ENCODE peak calls at places on chromosomes 6 and 20, in four cellular contexts. One of them, this sample, is unnamed.

GRCh38 chr6:37669306-37669705 is 28.4 kb downstream of the MDGA1 start:
- DNase-seq in colonic mucosa: no peak
- DNase-seq in pancreas: no peak
- DNase-seq in caudate nucleus: no peak
- DNase-seq in this sample: no peak

GRCh38 chr6:93124226-93124625 is 295.1 kb downstream of the EPHA7 start:
- DNase-seq in colonic mucosa: no peak
- DNase-seq in pancreas: no peak
- DNase-seq in caudate nucleus: no peak
- DNase-seq in this sample: no peak

GRCh38 chr6:70846207-70846835 is 110.5 kb downstream of the B3GAT2 start:
- DNase-seq in colonic mucosa: no peak
- DNase-seq in pancreas: no peak
- DNase-seq in caudate nucleus: no peak
- DNase-seq in this sample: no peak

GRCh38 chr6:38180586-38180985 is 361.1 kb downstream of the ZFAND3 start:
- DNase-seq in colonic mucosa: no peak
- DNase-seq in pancreas: no peak
- DNase-seq in caudate nucleus: no peak
- DNase-seq in this sample: no peak

GRCh38 chr6:12196326-12196936 is 93.7 kb upstream of the EDN1 start:
- DNase-seq in colonic mucosa: no peak
- DNase-seq in pancreas: no peak
- DNase-seq in caudate nucleus: no peak
- DNase-seq in this sample: no peak

GRCh38 chr20:47781631-47782030 is 3.6 kb downstream of the SULF2 start:
- DNase-seq in colonic mucosa: no peak
- DNase-seq in pancreas: no peak
- DNase-seq in caudate nucleus: no peak
- DNase-seq in this sample: no peak

GRCh38 chr6:56507517-56507916 is 135.2 kb downstream of the DST start:
- DNase-seq in colonic mucosa: no peak
- DNase-seq in pancreas: no peak
- DNase-seq in caudate nucleus: no peak
- DNase-seq in this sample: no peak

GRCh38 chr6:392441-393390 is 1.2 kb downstream of the IRF4 start:
- DNase-seq in colonic mucosa: no peak
- DNase-seq in pancreas: no peak
- DNase-seq in caudate nucleus: no peak
- DNase-seq in this sample: no peak

GRCh38 chr6:35439308-35439707 is 12.8 kb upstream of the FANCE start:
- DNase-seq in colonic mucosa: no peak
- DNase-seq in pancreas: no peak
- DNase-seq in caudate nucleus: no peak
- DNase-seq in this sample: no peak

GRCh38 chr20:18613553-18613952 is 25.7 kb downstream of the DTD1 start:
- DNase-seq in colonic mucosa: no peak
- DNase-seq in pancreas: no peak
- DNase-seq in caudate nucleus: no peak
- DNase-seq in this sample: no peak

GRCh38 chr6:168162366-168162765 is 83.4 kb upstream of the FRMD1 start:
- DNase-seq in colonic mucosa: peak; percentile 58
- DNase-seq in pancreas: no peak
- DNase-seq in caudate nucleus: no peak
- DNase-seq in this sample: no peak

GRCh38 chr6:89940225-89941027 is 46.2 kb downstream of the GJA10 start:
- DNase-seq in colonic mucosa: peak; percentile 70
- DNase-seq in pancreas: no peak
- DNase-seq in caudate nucleus: peak; percentile 73
- DNase-seq in this sample: peak; percentile 75

GRCh38 chr6:157723376-157723775 is 99.7 kb upstream of the SNX9 start:
- DNase-seq in colonic mucosa: no peak
- DNase-seq in pancreas: no peak
- DNase-seq in caudate nucleus: no peak
- DNase-seq in this sample: no peak

GRCh38 chr6:14505391-14505790 is 387.8 kb downstream of the CD83 start:
- DNase-seq in colonic mucosa: no peak
- DNase-seq in pancreas: no peak
- DNase-seq in caudate nucleus: no peak
- DNase-seq in this sample: no peak

GRCh38 chr6:120077489-120077888 is 727.9 kb upstream of the MAN1A1 start:
- DNase-seq in colonic mucosa: no peak
- DNase-seq in pancreas: no peak
- DNase-seq in caudate nucleus: no peak
- DNase-seq in this sample: no peak

GRCh38 chr6:121093928-121094327 is 240.4 kb downstream of the TBC1D32 start:
- DNase-seq in colonic mucosa: no peak
- DNase-seq in pancreas: no peak
- DNase-seq in caudate nucleus: no peak
- DNase-seq in this sample: no peak

GRCh38 chr6:15287670-15288069 is 41.8 kb downstream of the JARID2 start:
- DNase-seq in colonic mucosa: no peak
- DNase-seq in pancreas: no peak
- DNase-seq in caudate nucleus: no peak
- DNase-seq in this sample: no peak

GRCh38 chr20:38001981-38002380 is 31.3 kb downstream of the TTI1 start:
- DNase-seq in colonic mucosa: no peak
- DNase-seq in pancreas: no peak
- DNase-seq in caudate nucleus: no peak
- DNase-seq in this sample: no peak

GRCh38 chr20:13396036-13396435 is 175.0 kb downstream of the ISM1 start:
- DNase-seq in colonic mucosa: no peak
- DNase-seq in pancreas: no peak
- DNase-seq in caudate nucleus: no peak
- DNase-seq in this sample: no peak

GRCh38 chr6:157558049-157558448 is 177.1 kb downstream of the ZDHHC14 start:
- DNase-seq in colonic mucosa: no peak
- DNase-seq in pancreas: no peak
- DNase-seq in caudate nucleus: no peak
- DNase-seq in this sample: no peak

GRCh38 chr6:82144852-82145332 is 102.7 kb downstream of the IBTK start:
- DNase-seq in colonic mucosa: no peak
- DNase-seq in pancreas: peak; percentile 45
- DNase-seq in caudate nucleus: no peak
- DNase-seq in this sample: no peak

GRCh38 chr6:38184041-38184779 is 364.7 kb downstream of the ZFAND3 start:
- DNase-seq in colonic mucosa: no peak
- DNase-seq in pancreas: no peak
- DNase-seq in caudate nucleus: no peak
- DNase-seq in this sample: no peak

GRCh38 chr20:10992776-10993175 is 319.0 kb upstream of the JAG1 start:
- DNase-seq in colonic mucosa: no peak
- DNase-seq in pancreas: no peak
- DNase-seq in caudate nucleus: no peak
- DNase-seq in this sample: no peak

GRCh38 chr6:39330057-39330456 is 7.6 kb upstream of the KCNK16 start:
- DNase-seq in colonic mucosa: no peak
- DNase-seq in pancreas: no peak
- DNase-seq in caudate nucleus: no peak
- DNase-seq in this sample: no peak

GRCh38 chr6:101080597-101080996 is 199.5 kb upstream of the ASCC3 start:
- DNase-seq in colonic mucosa: no peak
- DNase-seq in pancreas: no peak
- DNase-seq in caudate nucleus: no peak
- DNase-seq in this sample: no peak

GRCh38 chr20:34621383-34622367 is 55.2 kb downstream of the PIGU start:
- DNase-seq in colonic mucosa: peak; percentile 64
- DNase-seq in pancreas: no peak
- DNase-seq in caudate nucleus: no peak
- DNase-seq in this sample: no peak

GRCh38 chr6:25041676-25042598 is 106.2 kb upstream of the RIPOR2 start:
- DNase-seq in colonic mucosa: no peak
- DNase-seq in pancreas: no peak
- DNase-seq in caudate nucleus: no peak
- DNase-seq in this sample: no peak

GRCh38 chr6:135213616-135214015 is 32.5 kb downstream of the MYB start:
- DNase-seq in colonic mucosa: no peak
- DNase-seq in pancreas: no peak
- DNase-seq in caudate nucleus: no peak
- DNase-seq in this sample: no peak

GRCh38 chr6:42547407-42548329 is 16.2 kb upstream of the UBR2 start:
- DNase-seq in colonic mucosa: peak; percentile 88
- DNase-seq in pancreas: peak; percentile 81
- DNase-seq in caudate nucleus: peak; percentile 84
- DNase-seq in this sample: peak; percentile 72

GRCh38 chr6:5028921-5029320 is 25.1 kb upstream of the RPP40 start:
- DNase-seq in colonic mucosa: no peak
- DNase-seq in pancreas: no peak
- DNase-seq in caudate nucleus: no peak
- DNase-seq in this sample: no peak

GRCh38 chr20:52054123-52054522 is 137.5 kb downstream of the ZFP64 start:
- DNase-seq in colonic mucosa: no peak
- DNase-seq in pancreas: no peak
- DNase-seq in caudate nucleus: no peak
- DNase-seq in this sample: no peak

GRCh38 chr20:53898558-53898931 is 171.8 kb downstream of the BCAS1 start:
- DNase-seq in colonic mucosa: no peak
- DNase-seq in pancreas: no peak
- DNase-seq in caudate nucleus: no peak
- DNase-seq in this sample: no peak

GRCh38 chr6:40356242-40356910 is 230.8 kb downstream of the LRFN2 start:
- DNase-seq in colonic mucosa: no peak
- DNase-seq in pancreas: no peak
- DNase-seq in caudate nucleus: no peak
- DNase-seq in this sample: no peak

GRCh38 chr6:23650676-23651075 is 475.3 kb upstream of the NRSN1 start:
- DNase-seq in colonic mucosa: peak; percentile 50
- DNase-seq in pancreas: no peak
- DNase-seq in caudate nucleus: peak; percentile 39
- DNase-seq in this sample: peak; percentile 62

GRCh38 chr6:63689421-63689820 is 53.8 kb downstream of the PHF3 start:
- DNase-seq in colonic mucosa: no peak
- DNase-seq in pancreas: no peak
- DNase-seq in caudate nucleus: no peak
- DNase-seq in this sample: no peak

GRCh38 chr6:54085526-54085925 is 25.7 kb upstream of the MLIP start:
- DNase-seq in colonic mucosa: no peak
- DNase-seq in pancreas: no peak
- DNase-seq in caudate nucleus: peak; percentile 1
- DNase-seq in this sample: no peak

GRCh38 chr6:14732845-14733757 is 512.8 kb upstream of the JARID2 start:
- DNase-seq in colonic mucosa: no peak
- DNase-seq in pancreas: no peak
- DNase-seq in caudate nucleus: peak; percentile 63
- DNase-seq in this sample: no peak

DNA sequence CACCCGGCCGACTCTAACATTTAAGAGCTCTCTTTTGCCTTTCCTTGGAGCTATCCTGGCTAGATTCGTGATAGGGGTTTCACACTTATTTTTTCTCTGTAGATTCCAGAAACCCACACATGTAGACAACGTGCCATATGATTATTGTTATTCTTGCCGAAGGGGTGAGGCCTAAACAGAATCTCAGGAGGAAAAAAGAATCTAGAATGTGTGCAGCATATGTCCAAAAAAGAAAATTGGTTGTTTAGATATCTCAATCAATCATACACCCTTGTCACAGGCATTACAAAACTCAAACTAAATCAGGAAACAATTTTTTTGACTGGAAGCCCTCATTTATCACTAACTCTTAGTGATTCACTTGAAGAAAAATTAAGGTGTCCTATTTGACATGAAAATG is 66.9 kb upstream of the TGM3 start:
- DNase-seq in colonic mucosa: no peak
- DNase-seq in pancreas: no peak
- DNase-seq in caudate nucleus: no peak
- DNase-seq in this sample: no peak
- H3K27ac ChIP-seq in colonic mucosa: no peak overlapping the region
- H3K27ac ChIP-seq in pancreas: no peak overlapping the region
- H3K27ac ChIP-seq in caudate nucleus: no peak overlapping the region
- H3K27ac ChIP-seq in this sample: no peak overlapping the region

GRCh38 chr6:30799210-30799609 is 54.9 kb upstream of the IER3 start:
- DNase-seq in colonic mucosa: no peak
- DNase-seq in pancreas: no peak
- DNase-seq in caudate nucleus: no peak
- DNase-seq in this sample: no peak
- H3K27ac ChIP-seq in colonic mucosa: no peak overlapping the region
- H3K27ac ChIP-seq in pancreas: no peak overlapping the region
- H3K27ac ChIP-seq in caudate nucleus: no peak overlapping the region
- H3K27ac ChIP-seq in this sample: no peak overlapping the region

GRCh38 chr6:112237066-112237465 is 17.3 kb downstream of the LAMA4 start:
- DNase-seq in colonic mucosa: no peak
- DNase-seq in pancreas: no peak
- DNase-seq in caudate nucleus: no peak
- DNase-seq in this sample: no peak

GRCh38 chr6:112234596-112234995 is 19.8 kb downstream of the LAMA4 start:
- DNase-seq in colonic mucosa: no peak
- DNase-seq in pancreas: no peak
- DNase-seq in caudate nucleus: no peak
- DNase-seq in this sample: no peak

GRCh38 chr6:112233864-112234263 is 20.5 kb downstream of the LAMA4 start:
- DNase-seq in colonic mucosa: no peak
- DNase-seq in pancreas: no peak
- DNase-seq in caudate nucleus: no peak
- DNase-seq in this sample: no peak

GRCh38 chr6:112237644-112238043 is 16.7 kb downstream of the LAMA4 start:
- DNase-seq in colonic mucosa: peak; percentile 44
- DNase-seq in pancreas: no peak
- DNase-seq in caudate nucleus: no peak
- DNase-seq in this sample: no peak

DNA sequence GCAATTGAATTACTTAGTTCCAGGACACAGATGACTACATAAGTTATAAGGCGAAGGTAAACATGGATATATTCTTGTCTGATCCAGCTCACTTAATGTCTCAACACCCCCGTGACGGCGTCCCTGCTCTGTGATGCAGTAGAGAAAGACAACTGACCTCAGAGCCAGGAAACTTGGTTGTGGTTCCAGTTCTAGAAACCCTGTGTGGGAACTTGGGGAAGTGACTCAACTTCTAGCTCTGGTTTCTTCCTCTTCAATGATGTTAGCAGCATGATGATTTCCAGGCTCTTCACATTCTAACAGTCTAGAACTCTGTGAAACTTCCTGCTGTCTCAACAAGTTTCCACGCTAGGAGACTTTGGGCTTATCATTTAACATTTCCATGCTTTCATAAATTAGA is 18.4 kb downstream of the LAMA4 start:
- DNase-seq in colonic mucosa: no peak
- DNase-seq in pancreas: no peak
- DNase-seq in caudate nucleus: no peak
- DNase-seq in this sample: no peak
- H3K27ac ChIP-seq in colonic mucosa: no peak overlapping the region
- H3K27ac ChIP-seq in pancreas: no peak overlapping the region
- H3K27ac ChIP-seq in caudate nucleus: no peak overlapping the region
- H3K27ac ChIP-seq in this sample: no peak overlapping the region

GRCh38 chr6:144334150-144334708 is 49.1 kb downstream of the UTRN start:
- DNase-seq in colonic mucosa: peak; percentile 52
- DNase-seq in pancreas: no peak
- DNase-seq in caudate nucleus: no peak
- DNase-seq in this sample: no peak

GRCh38 chr6:144330017-144330416 is 44.9 kb downstream of the UTRN start:
- DNase-seq in colonic mucosa: no peak
- DNase-seq in pancreas: no peak
- DNase-seq in caudate nucleus: no peak
- DNase-seq in this sample: no peak

GRCh38 chr6:144331610-144332009 is 46.5 kb downstream of the UTRN start:
- DNase-seq in colonic mucosa: no peak
- DNase-seq in pancreas: no peak
- DNase-seq in caudate nucleus: no peak
- DNase-seq in this sample: no peak

GRCh38 chr6:144330588-144330987 is 45.5 kb downstream of the UTRN start:
- DNase-seq in colonic mucosa: peak; percentile 86
- DNase-seq in pancreas: peak; percentile 65
- DNase-seq in caudate nucleus: no peak
- DNase-seq in this sample: no peak

GRCh38 chr6:144332177-144332576 is 47.0 kb downstream of the UTRN start:
- DNase-seq in colonic mucosa: no peak
- DNase-seq in pancreas: no peak
- DNase-seq in caudate nucleus: no peak
- DNase-seq in this sample: no peak
- H3K27ac ChIP-seq in colonic mucosa: no peak overlapping the region
- H3K27ac ChIP-seq in pancreas: no peak overlapping the region
- H3K27ac ChIP-seq in caudate nucleus: no peak overlapping the region
- H3K27ac ChIP-seq in this sample: no peak overlapping the region